ENCODE peak calls at places on chromosomes 4 and X, in four cellular contexts. C, Y, Q and L are unnamed samples.

GRCh38 chr4:71713611-71714203 is 70.2 kb downstream of the GC start:
- DNase-seq in C (peak), Y (peak), Q (peak), L (no peak)

GRCh38 chrX:2701600-2701999 is 10.5 kb downstream of the CD99 start:
- DNase-seq in C (no peak), Y (no peak), Q (no peak), L (no peak)

GRCh38 chrX:16990839-16991238 is 44.4 kb downstream of the REPS2 start:
- DNase-seq in C (no peak), Y (no peak), Q (no peak), L (no peak)

GRCh38 chr4:61437923-61438322 is 237.8 kb downstream of the ADGRL3 start:
- DNase-seq in C (no peak), Y (no peak), Q (no peak), L (no peak)

GRCh38 chrX:132853040-132853439 is 105.4 kb downstream of the HS6ST2 start:
- DNase-seq in C (no peak), Y (no peak), Q (no peak), L (no peak)

GRCh38 chr4:140659935-140660710 is 91.4 kb upstream of the UCP1 start:
- DNase-seq in C (no peak), Y (no peak), Q (no peak), L (no peak)

GRCh38 chr4:151218343-151218742 is 58.6 kb upstream of the PRSS48 start:
- DNase-seq in C (no peak), Y (no peak), Q (no peak), L (no peak)

GRCh38 chr4:74189331-74190043 is 31.6 kb downstream of the MTHFD2L start:
- DNase-seq in C (peak), Y (peak), Q (peak), L (no peak)

GRCh38 chr4:24219171-24219570 is 329.3 kb upstream of the PPARGC1A start:
- DNase-seq in C (no peak), Y (no peak), Q (no peak), L (no peak)

GRCh38 chr4:147547314-147548056 is 66.6 kb downstream of the EDNRA start:
- DNase-seq in C (peak), Y (peak), Q (no peak), L (no peak)

GRCh38 chr4:73520821-73521220 is 39.3 kb downstream of the AFM start:
- DNase-seq in C (peak), Y (no peak), Q (no peak), L (no peak)

GRCh38 chr4:141391771-141392170 is 171.1 kb downstream of the ZNF330 start:
- DNase-seq in C (peak), Y (peak), Q (no peak), L (no peak)

GRCh38 chr4:4284827-4285618 is 4.9 kb downstream of the LYAR start:
- DNase-seq in C (peak), Y (no peak), Q (no peak), L (no peak)

GRCh38 chrX:153887385-153887784 is 1.4 kb upstream of the L1CAM start:
- DNase-seq in C (no peak), Y (no peak), Q (no peak), L (no peak)

GRCh38 chrX:17738002-17738713 is 865 bp downstream of the SCML1 start:
- DNase-seq in C (peak), Y (no peak), Q (no peak), L (peak)

GRCh38 chrX:68699960-68700746 is 52.7 kb downstream of the STARD8 start:
- DNase-seq in C (peak), Y (no peak), Q (no peak), L (no peak)

GRCh38 chrX:30278365-30278764 is 30.8 kb downstream of the NR0B1 start:
- DNase-seq in C (peak), Y (no peak), Q (no peak), L (no peak)

GRCh38 chr4:76526585-76526990 is 91.6 kb downstream of the SHROOM3 start:
- DNase-seq in C (peak), Y (peak), Q (no peak), L (no peak)

GRCh38 chr4:17557880-17558279 is 19.1 kb upstream of the LAP3 start:
- DNase-seq in C (no peak), Y (no peak), Q (no peak), L (no peak)

GRCh38 chr4:157776930-157777329 is 395.9 kb downstream of the GASK1B start:
- DNase-seq in C (no peak), Y (no peak), Q (no peak), L (no peak)

GRCh38 chrX:101595739-101596419 is 21.9 kb downstream of the ARMCX6 start:
- DNase-seq in C (peak), Y (no peak), Q (peak), L (peak)

GRCh38 chrX:47217121-47217851 is 1.2 kb upstream of the CDK16 start:
- DNase-seq in C (peak), Y (no peak), Q (no peak), L (peak)
- H3K4me3 ChIP-seq in C (peak), Y (no peak), Q (peak), L (no peak)

DNA sequence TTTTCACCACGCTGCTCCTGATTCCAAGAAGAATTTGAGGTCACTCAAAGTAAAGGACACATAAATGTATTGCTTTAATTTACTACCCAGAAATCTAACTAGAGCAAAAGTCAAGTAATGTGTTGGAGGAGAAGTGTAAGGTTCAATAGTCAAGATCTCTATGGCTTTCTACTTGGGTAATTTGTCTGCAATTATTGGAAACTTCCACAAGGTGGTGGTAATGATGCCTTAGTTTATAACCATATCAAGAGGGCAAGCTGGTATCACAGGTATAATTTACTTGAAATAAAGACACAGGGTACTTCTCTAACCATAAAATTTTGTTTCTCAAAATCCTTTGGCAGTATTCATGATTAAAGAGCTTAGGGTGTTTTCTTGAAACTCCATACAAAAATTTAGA is 10.2 kb upstream of the GRIA3 start:
- DNase-seq in C (no peak), Y (no peak), Q (no peak), L (no peak)
- TF ChIP-seq CTCF in C (no peak), Y (peak), Q (peak), L (no peak)

DNA sequence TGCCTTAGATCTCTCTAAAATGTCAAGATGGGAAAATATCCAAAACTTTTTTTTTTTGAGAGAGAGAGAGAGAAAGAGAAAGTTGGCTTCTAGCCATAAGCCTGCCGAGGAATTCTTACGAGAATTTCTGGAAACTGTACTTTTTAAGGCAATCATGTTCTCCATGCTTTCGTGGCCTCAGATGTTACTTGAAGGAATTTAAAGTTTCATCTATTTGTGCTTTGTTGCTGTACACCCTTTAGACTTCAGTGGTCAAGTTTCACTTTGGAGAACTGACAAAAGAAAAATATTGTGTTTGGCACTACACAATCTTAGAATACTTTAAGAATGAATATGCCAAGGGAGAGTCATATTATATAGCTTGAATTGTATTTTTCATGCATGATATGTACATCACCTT is 53.9 kb downstream of the FAT4 start:
- DNase-seq in C (peak), Y (no peak), Q (no peak), L (no peak)
- H3K4me3 ChIP-seq in C (peak), Y (no peak), Q (peak), L (no peak)

GRCh38 chr4:14387647-14388046 is 614.6 kb upstream of the CPEB2 start:
- DNase-seq in C (no peak), Y (no peak), Q (no peak), L (no peak)
- TF ChIP-seq CTCF in C (no peak), Y (no peak), Q (no peak), L (no peak)

GRCh38 chr4:27121830-27122229 is 261.2 kb downstream of the STIM2 start:
- DNase-seq in C (no peak), Y (no peak), Q (no peak), L (no peak)

GRCh38 chr4:27128431-27128830 is 267.8 kb downstream of the STIM2 start:
- DNase-seq in C (no peak), Y (no peak), Q (no peak), L (no peak)

GRCh38 chr4:27123050-27123768 is 262.6 kb downstream of the STIM2 start:
- DNase-seq in C (no peak), Y (peak), Q (no peak), L (no peak)

DNA sequence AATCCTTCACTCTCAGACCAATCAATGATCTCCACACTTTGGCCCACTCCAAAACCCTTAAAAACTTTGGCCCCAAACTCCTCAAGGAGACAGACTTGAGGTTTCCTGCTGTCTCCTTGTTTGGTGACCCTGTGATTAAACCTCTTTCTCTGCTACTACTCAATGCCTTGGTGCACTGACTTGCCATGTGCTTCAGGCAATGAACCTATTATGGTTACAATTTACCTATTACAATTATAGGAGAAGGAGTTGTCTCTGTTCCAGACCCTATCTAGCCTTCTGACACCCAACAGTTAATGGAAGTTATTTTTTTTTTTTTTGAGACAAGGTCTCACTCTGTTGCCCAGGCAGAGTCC is 263.1 kb downstream of the STIM2 start:
- DNase-seq in C (no peak), Y (no peak), Q (no peak), L (no peak)
- H3K4me3 ChIP-seq in C (no peak), Y (no peak), Q (no peak), L (no peak)

DNA sequence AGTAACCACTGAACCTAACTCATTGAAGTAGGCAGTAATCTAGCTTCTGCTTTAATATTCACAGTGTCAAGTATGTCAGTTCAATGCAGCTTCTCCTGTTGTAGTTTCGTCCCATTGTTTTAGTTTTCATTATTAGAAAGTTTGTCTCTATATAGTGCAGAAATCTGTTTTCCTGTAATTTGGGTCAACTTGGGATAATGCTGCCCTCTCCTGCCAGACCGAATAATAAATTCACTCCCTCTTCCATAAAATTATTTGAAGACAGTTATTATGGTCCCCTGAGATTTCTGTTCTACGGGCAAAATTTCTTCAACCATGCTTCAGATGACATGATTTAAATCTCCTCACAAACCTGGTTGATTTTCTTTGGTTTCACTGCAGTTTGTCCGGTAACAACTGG is 4.6 kb upstream of the LUZP4 start:
- DNase-seq in C (no peak), Y (no peak), Q (no peak), L (no peak)
- TF ChIP-seq CTCF in C (peak), Y (no peak), Q (no peak), L (no peak)

DNA sequence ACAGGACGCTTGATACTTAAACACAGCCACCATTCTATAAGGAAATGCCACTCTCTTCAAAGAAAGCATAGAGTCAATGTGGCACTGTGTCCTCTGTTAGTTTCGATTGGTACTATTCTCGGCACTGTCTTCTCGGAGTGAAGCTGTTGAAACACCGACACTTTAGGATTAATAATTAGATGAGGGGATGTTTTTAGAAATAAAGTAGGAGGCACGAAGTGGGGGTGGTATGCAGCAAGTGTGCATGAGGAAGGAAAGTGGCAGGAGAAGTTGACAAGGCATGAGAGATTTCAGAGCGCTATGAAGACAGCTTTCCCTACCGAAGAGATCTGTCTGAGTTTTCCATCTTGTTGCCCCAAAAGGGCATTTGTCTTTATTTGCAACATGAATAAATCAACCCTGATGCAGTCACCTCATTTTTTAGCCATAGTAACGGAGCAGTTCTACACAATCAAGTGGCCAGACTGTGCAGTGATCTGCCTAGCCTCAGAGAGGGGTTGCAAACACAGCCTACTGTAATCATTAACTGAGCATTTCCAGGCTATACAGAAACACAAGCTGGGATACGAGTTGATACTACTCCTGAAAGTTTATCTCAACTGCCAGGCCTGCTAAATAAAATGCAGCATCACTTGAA is 8.3 kb downstream of the GPRIN3 start:
- DNase-seq in C (no peak), Y (peak), Q (no peak), L (no peak)
- H3K4me3 ChIP-seq in C (no peak), Y (peak), Q (no peak), L (no peak)

GRCh38 chr4:38049545-38050170 is 89.5 kb downstream of the PTTG2 start:
- DNase-seq in C (no peak), Y (no peak), Q (no peak), L (no peak)

GRCh38 chr4:38044060-38044459 is 83.9 kb downstream of the PTTG2 start:
- DNase-seq in C (no peak), Y (no peak), Q (no peak), L (no peak)

GRCh38 chr4:38050560-38051350 is 90.6 kb downstream of the PTTG2 start:
- DNase-seq in C (no peak), Y (no peak), Q (no peak), L (no peak)

DNA sequence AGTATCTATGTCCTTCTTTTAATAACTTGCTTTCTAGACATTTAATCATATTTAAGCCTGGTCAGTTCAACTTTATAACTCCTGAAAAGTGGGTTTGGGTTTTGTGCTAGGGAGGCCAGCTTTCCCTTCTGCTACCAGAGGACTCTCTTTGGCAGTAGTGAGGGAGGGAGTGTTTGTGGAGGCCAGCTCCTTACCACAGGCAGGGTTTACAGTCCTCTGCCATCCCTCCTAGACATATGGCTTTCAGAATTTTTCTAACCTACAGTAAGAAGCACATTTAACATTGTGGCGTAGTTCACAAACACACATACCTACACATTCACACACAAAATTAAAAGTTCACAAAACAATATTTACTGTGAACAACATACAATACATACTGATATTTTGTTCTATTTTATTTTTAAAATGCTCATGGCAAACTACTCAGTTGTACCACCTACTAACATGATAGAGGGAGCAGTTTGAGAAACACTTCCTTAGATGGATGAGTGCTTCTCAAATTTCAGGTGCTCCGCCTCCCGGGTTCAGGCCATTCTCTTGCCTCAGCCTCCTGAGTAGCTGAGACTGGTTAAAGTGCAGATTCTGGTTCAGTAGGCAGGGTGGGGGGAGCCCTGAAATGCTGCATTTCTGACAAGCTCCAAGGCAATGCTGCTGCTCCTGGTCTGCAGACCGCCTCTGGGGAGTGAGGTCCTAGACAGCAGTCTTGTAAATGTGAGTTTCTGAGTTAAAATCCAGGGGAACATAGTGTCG is 86.7 kb downstream of the PTTG2 start:
- DNase-seq in C (peak), Y (no peak), Q (no peak), L (no peak)
- TF ChIP-seq CTCF in C (no peak), Y (no peak), Q (no peak), L (no peak)

GRCh38 chr4:1250527-1250812 is 1.5 kb upstream of the CTBP1 start:
- DNase-seq in C (no peak), Y (no peak), Q (no peak), L (peak)
- H3K4me3 ChIP-seq in C (no peak), Y (no peak), Q (no peak), L (no peak)

GRCh38 chr4:109657854-109658253 is 45.4 kb downstream of the CASP6 start:
- DNase-seq in C (no peak), Y (no peak), Q (no peak), L (no peak)

GRCh38 chr4:109662786-109663185 is 40.5 kb downstream of the CASP6 start:
- DNase-seq in C (no peak), Y (no peak), Q (no peak), L (no peak)

GRCh38 chr4:109655396-109655795 is 47.8 kb downstream of the CASP6 start:
- DNase-seq in C (no peak), Y (no peak), Q (no peak), L (no peak)

GRCh38 chr4:109658871-109659410 is 44.3 kb downstream of the CASP6 start:
- DNase-seq in C (no peak), Y (no peak), Q (no peak), L (no peak)
- TF ChIP-seq CTCF in C (no peak), Y (no peak), Q (peak), L (no peak)